ENCODE peak calls at places on chromosomes 11 and 22, in five cellular contexts. A, F, G, M and T are unnamed samples.

GRCh38 chr11:18611196-18611595 is 11.6 kb downstream of the MISFA start:
- DNase-seq in A (no peak), F (no peak), G (no peak), M (no peak), T (no peak)

GRCh38 chr22:38067771-38068360 is 10.7 kb downstream of the PICK1 start:
- DNase-seq in A (no peak), F (no peak), G (no peak), M (no peak), T (no peak)

GRCh38 chr11:109697140-109697843 is 275.3 kb downstream of the C11orf87 start:
- DNase-seq in A (no peak), F (no peak), G (peak; percentile 44), M (no peak), T (peak; percentile 19)

GRCh38 chr11:17517186-17517585 is 27.0 kb downstream of the USH1C start:
- DNase-seq in A (no peak), F (no peak), G (no peak), M (no peak), T (no peak)

GRCh38 chr11:1832181-1832988 is 2.4 kb upstream of the SYT8 start:
- DNase-seq in A (peak; percentile 68), F (peak; percentile 67), G (no peak), M (no peak), T (peak; percentile 66)

GRCh38 chr22:26800858-26801257 is 143.5 kb downstream of the MIAT start:
- DNase-seq in A (no peak), F (no peak), G (no peak), M (no peak), T (no peak)

GRCh38 chr22:42844756-42845155 is 12.3 kb downstream of the ARFGAP3 start:
- DNase-seq in A (no peak), F (no peak), G (peak; percentile 61), M (no peak), T (no peak)

GRCh38 chr11:20154381-20154780 is 5.9 kb downstream of the DBX1 start:
- DNase-seq in A (no peak), F (no peak), G (no peak), M (no peak), T (no peak)

GRCh38 chr11:33920838-33921613 is 29.1 kb upstream of the LMO2 start:
- DNase-seq in A (no peak), F (no peak), G (no peak), M (no peak), T (no peak)

GRCh38 chr22:46355996-46356471 is 20.5 kb downstream of the TRMU start:
- DNase-seq in A (no peak), F (peak; percentile 4), G (no peak), M (no peak), T (no peak)

GRCh38 chr11:199782-200181 is 6.9 kb downstream of the SCGB1C1 start:
- DNase-seq in A (peak; percentile 23), F (peak; percentile 7), G (no peak), M (no peak), T (no peak)

GRCh38 chr11:5125221-5125620 is 12.9 kb downstream of the OR52A5 start:
- DNase-seq in A (no peak), F (no peak), G (no peak), M (no peak), T (no peak)

GRCh38 chr11:2109541-2110019 is 29.6 kb downstream of the IGF2 start:
- DNase-seq in A (no peak), F (no peak), G (peak; percentile 93), M (no peak), T (no peak)

GRCh38 chr11:65417221-65417701 is 5.3 kb upstream of the NEAT1 start:
- DNase-seq in A (peak; percentile 44), F (peak; percentile 49), G (peak; percentile 26), M (peak; percentile 36), T (peak; percentile 70)
- TF ChIP-seq POLR2A in A (no peak), F (no peak), G (no peak), M (no peak), T (no peak)

GRCh38 chr11:68039526-68040086 is 781 bp downstream of the TCIRG1 start:
- DNase-seq in A (no peak), F (no peak), G (no peak), M (no peak), T (peak; percentile 48)

GRCh38 chr11:68038226-68038717 is 553 bp upstream of the TCIRG1 start:
- DNase-seq in A (no peak), F (no peak), G (peak; percentile 10), M (no peak), T (peak; percentile 33)

GRCh38 chr11:68037481-68038225 is 1.2 kb upstream of the TCIRG1 start:
- DNase-seq in A (peak; percentile 71), F (no peak), G (no peak), M (no peak), T (no peak)

GRCh38 chr11:68040121-68040956 is 1.5 kb downstream of the TCIRG1 start:
- DNase-seq in A (peak; percentile 75), F (peak; percentile 68), G (peak; percentile 86), M (peak; percentile 56), T (peak; percentile 50)

GRCh38 chr11:68038718-68039525 is at the start of gene TCIRG1:
- DNase-seq in A (peak; percentile 92), F (peak; percentile 92), G (peak; percentile 88), M (peak; percentile 88), T (peak; percentile 87)
- TF ChIP-seq POLR2A in A (peak; percentile 70), F (peak; percentile 96), G (peak; percentile 98), M (peak; percentile 99), T (peak; percentile 90)

GRCh38 chr11:72776844-72777754 is 16.7 kb downstream of the STARD10 start:
- DNase-seq in A (peak; percentile 72), F (peak; percentile 42), G (no peak), M (no peak), T (no peak)
- TF ChIP-seq POLR2A in A (no peak), F (no peak), G (no peak), M (no peak), T (no peak)

GRCh38 chr11:130839950-130840666 is 76.2 kb downstream of the SNX19 start:
- DNase-seq in A (no peak), F (no peak), G (no peak), M (no peak), T (no peak)
- TF ChIP-seq POLR2A in A (no peak), F (no peak), G (no peak), M (no peak), T (no peak)

DNA sequence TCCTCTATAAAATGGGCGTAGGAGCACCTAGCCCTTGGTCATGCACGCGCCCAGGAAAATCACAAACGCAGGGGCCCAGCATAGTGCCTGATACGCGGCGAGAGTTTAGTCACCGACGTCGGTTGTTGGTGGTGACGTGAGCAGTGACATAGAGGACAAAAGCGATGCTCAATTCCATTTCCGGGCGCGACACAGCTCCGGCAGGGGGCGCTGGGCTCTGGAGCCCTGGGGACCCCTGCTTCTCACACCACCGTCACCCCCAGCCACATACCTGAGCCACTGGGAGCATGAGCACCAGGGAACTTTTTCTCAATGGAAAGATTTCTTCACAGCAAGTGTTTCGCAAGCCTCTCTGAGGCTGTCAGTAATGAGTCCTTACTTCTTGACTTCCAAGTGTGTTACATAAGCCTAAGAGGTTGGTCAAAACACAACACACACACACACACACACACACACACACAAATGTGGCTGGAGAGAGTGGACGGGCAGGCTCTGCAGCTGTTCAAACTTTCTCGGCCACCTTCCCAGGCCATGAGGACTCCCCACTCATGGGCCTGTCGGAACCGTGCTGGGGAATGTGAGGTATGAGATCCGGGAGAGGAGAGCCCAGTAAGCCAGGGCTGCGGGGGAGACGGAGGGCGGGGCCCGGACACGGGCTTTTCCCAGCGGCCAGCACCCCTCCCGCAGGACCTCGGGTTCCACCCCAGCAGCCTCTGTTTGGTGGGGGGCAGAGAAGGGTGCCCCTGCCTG is 36.9 kb upstream of the LINC01488 start:
- DNase-seq in A (no peak), F (peak; percentile 40), G (no peak), M (peak; percentile 91), T (peak; percentile 19)
- TF ChIP-seq POLR2A in A (no peak), F (peak; percentile 8), G (no peak), M (no peak), T (no peak)